ENCODE peak calls at places on chromosomes 5 and 9, in seven cellular contexts. X is T47D, L is C1 segment of cervical spinal cord, N is A549, H is Right ventricle myocardium superior, A is left colon, J is cardiac fibroblast. U is an unnamed sample.

GRCh38 chr9:134099123-134099761 is 31.4 kb upstream of the BRD3 start:
- DNase-seq in H (no peak), X (peak; percentile 86), A (peak; percentile 47), J (peak; percentile 59), L (no peak), N (peak; percentile 67), U (peak; percentile 34)

GRCh38 chr5:38719916-38720315 is 125.9 kb upstream of the OSMR start:
- DNase-seq in L (no peak), N (no peak), J (peak; percentile 69), A (no peak), X (no peak), H (no peak), U (no peak)

GRCh38 chr9:137255448-137256114 is 454 bp downstream of the NELFB start:
- DNase-seq in H (no peak), J (peak; percentile 43), L (no peak), A (peak; percentile 72), X (peak; percentile 52), N (no peak), U (peak; percentile 22)

GRCh38 chr9:132991351-132992300 is 13.1 kb downstream of the GFI1B start:
- DNase-seq in A (no peak), N (no peak), L (no peak), X (no peak), H (no peak), J (no peak), U (no peak)

GRCh38 chr5:143314664-143315063 is 88.8 kb downstream of the NR3C1 start:
- DNase-seq in L (no peak), H (no peak), A (no peak), X (no peak), N (no peak), J (peak; percentile 86), U (peak; percentile 84)

GRCh38 chr5:56350595-56351170 is 117.6 kb upstream of the ANKRD55 start:
- DNase-seq in A (no peak), N (peak; percentile 94), X (peak; percentile 45), L (no peak), H (peak; percentile 75), J (peak; percentile 87), U (peak; percentile 71)

GRCh38 chr9:93254061-93254481 is 70.1 kb downstream of the WNK2 start:
- DNase-seq in L (no peak), H (peak; percentile 35), X (no peak), J (no peak), N (no peak), A (peak; percentile 2), U (no peak)

GRCh38 chr9:114153761-114154596 is 1.4 kb upstream of the COL27A1 start:
- DNase-seq in H (no peak), J (no peak), L (no peak), N (peak; percentile 71), A (no peak), X (peak; percentile 72), U (no peak)

GRCh38 chr5:106522296-106522695 is 1148.4 kb downstream of the EFNA5 start:
- DNase-seq in L (no peak), H (no peak), A (no peak), J (peak; percentile 23), N (no peak), X (no peak), U (no peak)

GRCh38 chr5:30849801-30850370 is 343.6 kb upstream of the CDH6 start:
- DNase-seq in N (peak; percentile 22), A (no peak), L (no peak), X (no peak), H (no peak), J (peak; percentile 88), U (peak; percentile 37)

GRCh38 chr9:21609506-21609905 is 127.4 kb upstream of the IFNE start:
- DNase-seq in J (no peak), N (no peak), A (no peak), L (no peak), H (no peak), X (no peak), U (peak; percentile 63)

GRCh38 chr9:28735943-28736342 is 1162.7 kb upstream of the C9orf72 start:
- DNase-seq in N (no peak), L (no peak), X (no peak), J (no peak), H (no peak), A (no peak), U (no peak)

GRCh38 chr5:134003957-134004625 is 684 bp downstream of the VDAC1 start:
- DNase-seq in L (peak; percentile 57), X (peak; percentile 36), A (peak; percentile 76), N (no peak), H (peak; percentile 79), J (no peak), U (peak; percentile 52)

GRCh38 chr5:40490464-40491083 is 189.1 kb upstream of the PTGER4 start:
- DNase-seq in J (peak; percentile 35), L (no peak), N (no peak), X (no peak), A (no peak), H (no peak), U (no peak)

GRCh38 chr5:1665231-1665630 is 134.4 kb downstream of the MRPL36 start:
- DNase-seq in A (no peak), L (no peak), J (no peak), H (peak; percentile 6), X (no peak), N (no peak), U (no peak)

GRCh38 chr9:124639637-124640036 is 131.5 kb downstream of the NR6A1 start:
- DNase-seq in J (no peak), N (no peak), A (no peak), L (no peak), X (no peak), H (no peak), U (no peak)

GRCh38 chr5:156513123-156513814 is 186.3 kb downstream of the SGCD start:
- DNase-seq in H (no peak), J (no peak), N (no peak), X (no peak), L (no peak), A (no peak), U (no peak)

GRCh38 chr9:4301971-4302427 is 2.1 kb upstream of the GLIS3 start:
- DNase-seq in X (no peak), A (no peak), J (peak; percentile 99), H (peak; percentile 81), N (peak; percentile 28), L (no peak), U (peak; percentile 98)

GRCh38 chr5:14714706-14715105 is 50.2 kb downstream of the OTULIN start:
- DNase-seq in L (no peak), J (no peak), X (no peak), N (no peak), A (no peak), H (no peak), U (no peak)

GRCh38 chr9:108323615-108324014 is 532.2 kb downstream of the ACTL7B start:
- DNase-seq in J (no peak), L (no peak), A (no peak), H (no peak), X (no peak), N (no peak), U (no peak)

GRCh38 chr5:36946101-36946500 is 69.5 kb downstream of the NIPBL start:
- DNase-seq in J (no peak), N (no peak), X (no peak), A (no peak), L (no peak), H (no peak), U (no peak)